ENCODE peak calls at places on chromosomes 5 and 9, in eight cellular contexts. D is choroid plexus epithelial cell; I is cardiac septum; T is HCT116; A is activated CD4-positive, alpha-beta memory T cell treated with anti-CD3 and anti-CD28 coated beads for 36 hours; N is neural crest cell; C is Calu3; L is transverse colon. W is an unnamed sample.

GRCh38 chr9:97594414-97594921 is 38.7 kb downstream of the TSTD2 start:
- DNase-seq in C (no peak), D (no peak), I (no peak), N (no peak), A (no peak), T (no peak), L (no peak), W (no peak)

GRCh38 chr5:151158287-151158661 is 695 bp upstream of the ANXA6 start:
- DNase-seq in A (peak), L (no peak), T (peak), I (no peak), N (no peak), C (no peak), D (peak), W (no peak)

GRCh38 chr9:127437497-127438264 is 13.5 kb downstream of the ZNF79 start:
- DNase-seq in A (peak), T (no peak), C (no peak), D (peak), L (no peak), I (no peak), N (no peak), W (no peak)

GRCh38 chr5:95841914-95842812 is 19.6 kb upstream of the GLRX start:
- DNase-seq in I (no peak), A (no peak), C (no peak), T (no peak), N (no peak), D (peak), L (peak), W (no peak)

GRCh38 chr5:160333726-160334125 is 21.4 kb upstream of the CCNJL start:
- DNase-seq in I (peak), N (no peak), D (peak), T (no peak), L (no peak), A (no peak), C (no peak), W (no peak)

GRCh38 chr5:123157797-123158528 is 68.9 kb downstream of the PRDM6 start:
- DNase-seq in L (no peak), T (peak), C (no peak), D (peak), N (no peak), I (no peak), A (no peak), W (no peak)

GRCh38 chr9:129496187-129497063 is 124.5 kb downstream of the C9orf50 start:
- DNase-seq in I (peak), D (peak), L (peak), C (peak), N (peak), T (peak), A (peak), W (peak)

GRCh38 chr5:102789469-102789868 is 34.4 kb downstream of the PAM start:
- DNase-seq in D (no peak), T (no peak), N (no peak), C (no peak), A (no peak), L (no peak), I (no peak), W (no peak)

GRCh38 chr9:134267305-134268265 is 58.7 kb upstream of the RXRA start:
- DNase-seq in T (no peak), C (no peak), N (no peak), L (no peak), D (no peak), I (no peak), A (no peak), W (no peak)

GRCh38 chr9:122216138-122216797 is 12.5 kb downstream of the LHX6 start:
- DNase-seq in A (no peak), C (no peak), N (no peak), L (no peak), D (no peak), I (peak), T (no peak), W (no peak)

GRCh38 chr9:90053027-90053426 is 448.2 kb downstream of the GADD45G start:
- DNase-seq in D (peak), C (no peak), A (peak), L (no peak), I (no peak), T (peak), N (peak), W (no peak)

GRCh38 chr5:120988970-120989369 is 524.9 kb downstream of the PRR16 start:
- DNase-seq in L (no peak), I (no peak), T (no peak), D (no peak), C (no peak), N (no peak), A (no peak), W (no peak)

GRCh38 chr5:153883829-153884228 is 154.9 kb downstream of the FAM114A2 start:
- DNase-seq in N (no peak), A (no peak), D (peak), L (no peak), C (no peak), T (no peak), I (no peak), W (no peak)

GRCh38 chr5:180601591-180602480 is 10.5 kb upstream of the SCGB3A1 start:
- DNase-seq in T (no peak), N (no peak), A (peak), L (no peak), I (peak), D (no peak), C (no peak), W (no peak)

GRCh38 chr9:88310310-88310980 is 77.8 kb upstream of the SPIN1 start:
- DNase-seq in A (no peak), L (peak), I (peak), D (peak), T (no peak), N (no peak), C (no peak), W (no peak)

GRCh38 chr9:32915802-32916201 is 85.6 kb downstream of the APTX start:
- DNase-seq in T (no peak), I (no peak), N (no peak), A (no peak), C (no peak), D (no peak), L (no peak), W (no peak)

GRCh38 chr5:174793684-174794328 is 69.4 kb downstream of the MSX2 start:
- DNase-seq in N (peak), L (peak), C (peak), I (no peak), D (peak), T (peak), A (peak), W (peak)

GRCh38 chr5:39476466-39477215 is 51.9 kb upstream of the DAB2 start:
- DNase-seq in N (no peak), A (no peak), L (no peak), D (peak), I (no peak), T (no peak), C (no peak), W (no peak)

GRCh38 chr5:83368317-83368716 is 103.2 kb upstream of the VCAN start:
- DNase-seq in T (peak), I (peak), C (no peak), L (no peak), D (peak), N (no peak), A (no peak), W (no peak)

GRCh38 chr5:54758038-54758437 is 227.4 kb downstream of the ESM1 start:
- DNase-seq in A (no peak), I (no peak), C (no peak), D (peak), T (no peak), L (no peak), N (no peak), W (peak)

GRCh38 chr5:127785098-127785927 is 82.1 kb downstream of the CCDC192 start:
- DNase-seq in I (no peak), L (no peak), T (no peak), D (peak), A (peak), C (peak), N (no peak), W (no peak)

GRCh38 chr5:50583621-50584020 is 82.8 kb upstream of the PARP8 start:
- DNase-seq in A (no peak), D (no peak), N (no peak), L (no peak), I (no peak), T (no peak), C (no peak), W (no peak)

W was measured in mucosa of gallbladder.